ENCODE peak calls at places on chromosomes 12 and 14, in six cellular contexts. One of them, this sample, is unnamed.

GRCh38 chr14:69715725-69716482 is 51.0 kb upstream of the SRSF5 start:
- DNase-seq in A549: no peak
- DNase-seq in ovary: peak; percentile 64
- DNase-seq in tibial nerve: peak; percentile 76
- DNase-seq in transverse colon: peak; percentile 59
- DNase-seq in stomach: peak; percentile 73
- DNase-seq in this sample: peak; percentile 96

GRCh38 chr12:88520436-88520820 is 59.8 kb downstream of the KITLG start:
- DNase-seq in A549: no peak
- DNase-seq in ovary: no peak
- DNase-seq in tibial nerve: no peak
- DNase-seq in transverse colon: no peak
- DNase-seq in stomach: no peak
- DNase-seq in this sample: no peak

GRCh38 chr12:105289114-105289904 is 41.2 kb upstream of the C12orf75 start:
- DNase-seq in A549: no peak
- DNase-seq in ovary: no peak
- DNase-seq in tibial nerve: no peak
- DNase-seq in transverse colon: no peak
- DNase-seq in stomach: no peak
- DNase-seq in this sample: peak; percentile 10

GRCh38 chr12:50550530-50551223 is 45.9 kb downstream of the DIP2B start:
- DNase-seq in A549: no peak
- DNase-seq in ovary: peak; percentile 38
- DNase-seq in tibial nerve: no peak
- DNase-seq in transverse colon: peak; percentile 53
- DNase-seq in stomach: no peak
- DNase-seq in this sample: no peak

GRCh38 chr14:75514673-75515630 is 7.3 kb upstream of the BATF start:
- DNase-seq in A549: no peak
- DNase-seq in ovary: no peak
- DNase-seq in tibial nerve: no peak
- DNase-seq in transverse colon: peak; percentile 52
- DNase-seq in stomach: no peak
- DNase-seq in this sample: peak; percentile 92

GRCh38 chr12:3177778-3178435 is 100.7 kb downstream of the TSPAN9 start:
- DNase-seq in A549: no peak
- DNase-seq in ovary: no peak
- DNase-seq in tibial nerve: no peak
- DNase-seq in transverse colon: no peak
- DNase-seq in stomach: no peak
- DNase-seq in this sample: no peak

GRCh38 chr12:49559011-49559675 is 8.8 kb downstream of the MCRS1 start:
- DNase-seq in A549: no peak
- DNase-seq in ovary: no peak
- DNase-seq in tibial nerve: no peak
- DNase-seq in transverse colon: no peak
- DNase-seq in stomach: no peak
- DNase-seq in this sample: no peak

GRCh38 chr14:59004012-59004411 is 184.5 kb upstream of the DAAM1 start:
- DNase-seq in A549: no peak
- DNase-seq in ovary: no peak
- DNase-seq in tibial nerve: no peak
- DNase-seq in transverse colon: no peak
- DNase-seq in stomach: no peak
- DNase-seq in this sample: no peak

GRCh38 chr12:105670664-105671063 is 340.2 kb downstream of the C12orf75 start:
- DNase-seq in A549: no peak
- DNase-seq in ovary: no peak
- DNase-seq in tibial nerve: no peak
- DNase-seq in transverse colon: no peak
- DNase-seq in stomach: no peak
- DNase-seq in this sample: no peak

GRCh38 chr12:123264642-123265041 is 7.0 kb downstream of the CDK2AP1 start:
- DNase-seq in A549: peak; percentile 45
- DNase-seq in ovary: peak; percentile 34
- DNase-seq in tibial nerve: no peak
- DNase-seq in transverse colon: no peak
- DNase-seq in stomach: no peak
- DNase-seq in this sample: no peak

GRCh38 chr14:49849213-49849847 is 3.3 kb downstream of the NEMF start:
- DNase-seq in A549: no peak
- DNase-seq in ovary: no peak
- DNase-seq in tibial nerve: no peak
- DNase-seq in transverse colon: no peak
- DNase-seq in stomach: no peak
- DNase-seq in this sample: no peak

GRCh38 chr14:99410019-99410418 is 70.6 kb downstream of the SETD3 start:
- DNase-seq in A549: no peak
- DNase-seq in ovary: no peak
- DNase-seq in tibial nerve: no peak
- DNase-seq in transverse colon: no peak
- DNase-seq in stomach: no peak
- DNase-seq in this sample: no peak

GRCh38 chr14:61730756-61731373 is 31.4 kb upstream of the SNAPC1 start:
- DNase-seq in A549: no peak
- DNase-seq in ovary: no peak
- DNase-seq in tibial nerve: peak; percentile 31
- DNase-seq in transverse colon: no peak
- DNase-seq in stomach: no peak
- DNase-seq in this sample: no peak

GRCh38 chr12:110091136-110091711 is 32.9 kb upstream of the IFT81 start:
- DNase-seq in A549: no peak
- DNase-seq in ovary: no peak
- DNase-seq in tibial nerve: no peak
- DNase-seq in transverse colon: no peak
- DNase-seq in stomach: no peak
- DNase-seq in this sample: no peak

GRCh38 chr12:117854339-117855012 is 114.3 kb downstream of the KSR2 start:
- DNase-seq in A549: peak; percentile 84
- DNase-seq in ovary: no peak
- DNase-seq in tibial nerve: no peak
- DNase-seq in transverse colon: peak; percentile 51
- DNase-seq in stomach: peak; percentile 62
- DNase-seq in this sample: no peak

GRCh38 chr12:20588057-20588456 is 107.1 kb upstream of the SLCO1C1 start:
- DNase-seq in A549: no peak
- DNase-seq in ovary: no peak
- DNase-seq in tibial nerve: no peak
- DNase-seq in transverse colon: no peak
- DNase-seq in stomach: no peak
- DNase-seq in this sample: no peak

GRCh38 chr12:57745485-57745881 is 644 bp downstream of the TSPAN31 start:
- DNase-seq in A549: no peak
- DNase-seq in ovary: no peak
- DNase-seq in tibial nerve: no peak
- DNase-seq in transverse colon: no peak
- DNase-seq in stomach: no peak
- DNase-seq in this sample: no peak
- TF ChIP-seq POLR2A in A549: peak; percentile 18
- TF ChIP-seq POLR2A in ovary: no peak
- TF ChIP-seq POLR2A in tibial nerve: no peak
- TF ChIP-seq POLR2A in transverse colon: no peak
- TF ChIP-seq POLR2A in stomach: no peak
- TF ChIP-seq POLR2A in this sample: no peak

GRCh38 chr12:6904280-6905276 is at the start of gene LRRC23:
- DNase-seq in A549: peak; percentile 95
- DNase-seq in ovary: peak; percentile 97
- DNase-seq in tibial nerve: peak; percentile 99
- DNase-seq in transverse colon: peak; percentile 99
- DNase-seq in stomach: peak; percentile 99
- DNase-seq in this sample: peak; percentile 99
- TF ChIP-seq EP300 in A549: no peak
- TF ChIP-seq EP300 in ovary: no peak
- TF ChIP-seq EP300 in tibial nerve: peak; percentile 91
- TF ChIP-seq EP300 in transverse colon: no peak
- TF ChIP-seq EP300 in stomach: no peak
- TF ChIP-seq EP300 in this sample: no peak

GRCh38 chr12:52044284-52044983 is 6.8 kb upstream of the NR4A1 start:
- DNase-seq in A549: no peak
- DNase-seq in ovary: peak; percentile 96
- DNase-seq in tibial nerve: peak; percentile 77
- DNase-seq in transverse colon: peak; percentile 57
- DNase-seq in stomach: peak; percentile 91
- DNase-seq in this sample: no peak
- TF ChIP-seq POLR2A in A549: no peak
- TF ChIP-seq POLR2A in ovary: peak; percentile 24
- TF ChIP-seq POLR2A in tibial nerve: peak; percentile 47
- TF ChIP-seq POLR2A in transverse colon: no peak
- TF ChIP-seq POLR2A in stomach: no peak
- TF ChIP-seq POLR2A in this sample: no peak

GRCh38 chr14:32201196-32201815 is 539 bp upstream of the RNU6-7 start:
- DNase-seq in A549: peak; percentile 86
- DNase-seq in ovary: peak; percentile 95
- DNase-seq in tibial nerve: peak; percentile 63
- DNase-seq in transverse colon: peak; percentile 94
- DNase-seq in stomach: peak; percentile 80
- DNase-seq in this sample: peak; percentile 92

GRCh38 chr14:32202941-32203882 is at the start of gene RNU6-8:
- DNase-seq in A549: peak; percentile 92
- DNase-seq in ovary: peak; percentile 95
- DNase-seq in tibial nerve: peak; percentile 62
- DNase-seq in transverse colon: peak; percentile 92
- DNase-seq in stomach: peak; percentile 86
- DNase-seq in this sample: peak; percentile 95

GRCh38 chr14:32201816-32202467 is at the start of gene RNU6-7:
- DNase-seq in A549: peak; percentile 78
- DNase-seq in ovary: peak; percentile 77
- DNase-seq in tibial nerve: no peak
- DNase-seq in transverse colon: peak; percentile 24
- DNase-seq in stomach: no peak
- DNase-seq in this sample: no peak

GRCh38 chr14:32202468-32202865 is 602 bp downstream of the RNU6-8 start:
- DNase-seq in A549: peak; percentile 52
- DNase-seq in ovary: no peak
- DNase-seq in tibial nerve: no peak
- DNase-seq in transverse colon: no peak
- DNase-seq in stomach: no peak
- DNase-seq in this sample: no peak

GRCh38 chr14:32200368-32201195 is 1.3 kb upstream of the RNU6-7 start:
- DNase-seq in A549: no peak
- DNase-seq in ovary: no peak
- DNase-seq in tibial nerve: no peak
- DNase-seq in transverse colon: no peak
- DNase-seq in stomach: no peak
- DNase-seq in this sample: no peak
- TF ChIP-seq EP300 in A549: no peak
- TF ChIP-seq EP300 in ovary: no peak
- TF ChIP-seq EP300 in tibial nerve: no peak
- TF ChIP-seq EP300 in transverse colon: no peak
- TF ChIP-seq EP300 in stomach: no peak
- TF ChIP-seq EP300 in this sample: no peak

GRCh38 chr14:77707355-77707723 is 484 bp downstream of the ALKBH1 start:
- DNase-seq in A549: peak; percentile 41
- DNase-seq in ovary: no peak
- DNase-seq in tibial nerve: peak; percentile 16
- DNase-seq in transverse colon: peak; percentile 54
- DNase-seq in stomach: no peak
- DNase-seq in this sample: no peak

GRCh38 chr14:77710364-77710763 is 2.5 kb downstream of the SLIRP start:
- DNase-seq in A549: no peak
- DNase-seq in ovary: no peak
- DNase-seq in tibial nerve: no peak
- DNase-seq in transverse colon: no peak
- DNase-seq in stomach: no peak
- DNase-seq in this sample: no peak

GRCh38 chr14:77709412-77709811 is 1.5 kb downstream of the SLIRP start:
- DNase-seq in A549: no peak
- DNase-seq in ovary: no peak
- DNase-seq in tibial nerve: no peak
- DNase-seq in transverse colon: no peak
- DNase-seq in stomach: no peak
- DNase-seq in this sample: no peak

GRCh38 chr14:77708749-77709148 is 846 bp downstream of the SLIRP start:
- DNase-seq in A549: no peak
- DNase-seq in ovary: no peak
- DNase-seq in tibial nerve: no peak
- DNase-seq in transverse colon: no peak
- DNase-seq in stomach: no peak
- DNase-seq in this sample: no peak

DNA sequence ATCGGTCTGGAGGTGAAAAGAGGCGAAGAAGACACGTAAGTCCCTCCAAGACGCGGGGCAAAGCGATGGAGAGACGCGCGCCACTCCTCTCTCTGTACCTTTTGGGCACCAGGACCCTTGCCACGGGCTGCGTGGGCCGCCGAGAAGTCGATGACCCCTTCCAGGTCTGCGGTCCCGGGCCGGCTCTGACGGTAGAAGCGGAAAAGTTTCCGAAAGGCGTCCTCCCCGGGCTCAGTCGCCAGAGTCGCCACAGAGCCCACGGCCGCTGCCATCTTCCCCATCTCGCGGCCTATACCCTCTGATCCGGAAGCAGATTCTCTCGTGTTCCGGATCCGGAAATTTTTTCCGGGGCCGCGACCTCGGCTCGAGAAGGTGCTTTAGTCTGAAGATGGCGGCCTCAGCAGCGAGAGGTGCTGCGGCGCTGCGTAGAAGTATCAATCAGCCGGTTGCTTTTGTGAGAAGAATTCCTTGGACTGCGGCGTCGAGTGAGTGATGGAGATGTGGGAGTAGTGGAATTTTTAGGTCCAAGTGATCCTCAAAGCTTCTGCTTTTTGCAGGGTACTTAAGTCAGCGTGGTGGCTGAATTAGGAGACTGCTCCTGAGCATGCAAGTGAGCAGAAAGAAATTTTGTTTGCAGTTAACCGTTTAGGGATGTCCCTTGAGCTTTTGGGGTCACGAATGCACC is at the start of the genes ALKBH1 and SLIRP:
- DNase-seq in A549: peak; percentile 82
- DNase-seq in ovary: peak; percentile 89
- DNase-seq in tibial nerve: peak; percentile 92
- DNase-seq in transverse colon: peak; percentile 90
- DNase-seq in stomach: peak; percentile 90
- DNase-seq in this sample: peak; percentile 96
- TF ChIP-seq POLR2A in A549: peak; percentile 86
- TF ChIP-seq POLR2A in ovary: peak; percentile 62
- TF ChIP-seq POLR2A in tibial nerve: peak; percentile 64
- TF ChIP-seq POLR2A in transverse colon: peak; percentile 81
- TF ChIP-seq POLR2A in stomach: no peak
- TF ChIP-seq POLR2A in this sample: no peak

This sample was measured in esophagus muscularis mucosa.